ENCODE peak calls at places on chromosome 21, in six cellular contexts. One of them, this sample, is unnamed.
A peak's percentile ranks its signal among the peaks of the same experiment; 100 is the strongest.

GRCh38 chr21:23968722-23969647 is 1638.3 kb downstream of the MRPL39 start:
- DNase-seq in IMR-90: peak; percentile 26
- DNase-seq in tibial nerve: peak; percentile 61
- DNase-seq in left ventricle myocardium inferior: no peak
- DNase-seq in cardiac muscle cell: peak; percentile 71
- DNase-seq in PC-9: peak; percentile 12
- DNase-seq in this sample: peak; percentile 13

GRCh38 chr21:14968821-14969220 is 96.0 kb downstream of the NRIP1 start:
- DNase-seq in IMR-90: peak; percentile 34
- DNase-seq in tibial nerve: no peak
- DNase-seq in left ventricle myocardium inferior: no peak
- DNase-seq in cardiac muscle cell: no peak
- DNase-seq in PC-9: no peak
- DNase-seq in this sample: no peak

GRCh38 chr21:33670076-33670475 is 27.8 kb downstream of the ITSN1 start:
- DNase-seq in IMR-90: peak; percentile 43
- DNase-seq in tibial nerve: no peak
- DNase-seq in left ventricle myocardium inferior: no peak
- DNase-seq in cardiac muscle cell: no peak
- DNase-seq in PC-9: no peak
- DNase-seq in this sample: no peak

GRCh38 chr21:15853126-15853525 is 123.3 kb downstream of the USP25 start:
- DNase-seq in IMR-90: no peak
- DNase-seq in tibial nerve: no peak
- DNase-seq in left ventricle myocardium inferior: no peak
- DNase-seq in cardiac muscle cell: no peak
- DNase-seq in PC-9: no peak
- DNase-seq in this sample: no peak

GRCh38 chr21:23131177-23131576 is 2133.0 kb downstream of the NCAM2 start:
- DNase-seq in IMR-90: no peak
- DNase-seq in tibial nerve: no peak
- DNase-seq in left ventricle myocardium inferior: no peak
- DNase-seq in cardiac muscle cell: peak; percentile 9
- DNase-seq in PC-9: peak; percentile 8
- DNase-seq in this sample: no peak

GRCh38 chr21:16908087-16908486 is 604.8 kb upstream of the CXADR start:
- DNase-seq in IMR-90: no peak
- DNase-seq in tibial nerve: peak; percentile 36
- DNase-seq in left ventricle myocardium inferior: no peak
- DNase-seq in cardiac muscle cell: no peak
- DNase-seq in PC-9: peak; percentile 36
- DNase-seq in this sample: no peak

GRCh38 chr21:29075706-29076447 is 2.4 kb upstream of the CCT8 start:
- DNase-seq in IMR-90: peak; percentile 35
- DNase-seq in tibial nerve: no peak
- DNase-seq in left ventricle myocardium inferior: no peak
- DNase-seq in cardiac muscle cell: no peak
- DNase-seq in PC-9: no peak
- DNase-seq in this sample: no peak

GRCh38 chr21:23162213-23162946 is 2164.2 kb downstream of the NCAM2 start:
- DNase-seq in IMR-90: no peak
- DNase-seq in tibial nerve: no peak
- DNase-seq in left ventricle myocardium inferior: no peak
- DNase-seq in cardiac muscle cell: no peak
- DNase-seq in PC-9: no peak
- DNase-seq in this sample: no peak

GRCh38 chr21:33700491-33700890 is 58.2 kb downstream of the ITSN1 start:
- DNase-seq in IMR-90: no peak
- DNase-seq in tibial nerve: no peak
- DNase-seq in left ventricle myocardium inferior: no peak
- DNase-seq in cardiac muscle cell: no peak
- DNase-seq in PC-9: no peak
- DNase-seq in this sample: no peak

GRCh38 chr21:44065428-44065827 is 41.8 kb upstream of the PWP2 start:
- DNase-seq in IMR-90: peak; percentile 57
- DNase-seq in tibial nerve: no peak
- DNase-seq in left ventricle myocardium inferior: no peak
- DNase-seq in cardiac muscle cell: no peak
- DNase-seq in PC-9: no peak
- DNase-seq in this sample: no peak

GRCh38 chr21:18970416-18970815 is 566.8 kb upstream of the TMPRSS15 start:
- DNase-seq in IMR-90: no peak
- DNase-seq in tibial nerve: no peak
- DNase-seq in left ventricle myocardium inferior: no peak
- DNase-seq in cardiac muscle cell: no peak
- DNase-seq in PC-9: no peak
- DNase-seq in this sample: no peak

GRCh38 chr21:33817663-33818433 is 97.8 kb downstream of the ATP5PO start:
- DNase-seq in IMR-90: no peak
- DNase-seq in tibial nerve: no peak
- DNase-seq in left ventricle myocardium inferior: no peak
- DNase-seq in cardiac muscle cell: no peak
- DNase-seq in PC-9: no peak
- DNase-seq in this sample: no peak

GRCh38 chr21:33259428-33259827 is 6.7 kb upstream of the IL10RB start:
- DNase-seq in IMR-90: peak; percentile 60
- DNase-seq in tibial nerve: no peak
- DNase-seq in left ventricle myocardium inferior: no peak
- DNase-seq in cardiac muscle cell: no peak
- DNase-seq in PC-9: no peak
- DNase-seq in this sample: no peak

GRCh38 chr21:43619856-43620255 is 39.4 kb downstream of the HSF2BP start:
- DNase-seq in IMR-90: no peak
- DNase-seq in tibial nerve: no peak
- DNase-seq in left ventricle myocardium inferior: no peak
- DNase-seq in cardiac muscle cell: no peak
- DNase-seq in PC-9: no peak
- DNase-seq in this sample: no peak

GRCh38 chr21:33021150-33021549 is 4.6 kb upstream of the OLIG2 start:
- DNase-seq in IMR-90: no peak
- DNase-seq in tibial nerve: no peak
- DNase-seq in left ventricle myocardium inferior: no peak
- DNase-seq in cardiac muscle cell: no peak
- DNase-seq in PC-9: no peak
- DNase-seq in this sample: no peak

GRCh38 chr21:14548751-14549150 is 2.6 kb upstream of the SAMSN1 start:
- DNase-seq in IMR-90: no peak
- DNase-seq in tibial nerve: no peak
- DNase-seq in left ventricle myocardium inferior: no peak
- DNase-seq in cardiac muscle cell: no peak
- DNase-seq in PC-9: no peak
- DNase-seq in this sample: no peak

GRCh38 chr21:33686386-33686785 is 44.1 kb downstream of the ITSN1 start:
- DNase-seq in IMR-90: no peak
- DNase-seq in tibial nerve: no peak
- DNase-seq in left ventricle myocardium inferior: no peak
- DNase-seq in cardiac muscle cell: no peak
- DNase-seq in PC-9: no peak
- DNase-seq in this sample: no peak

GRCh38 chr21:31162827-31163226 is 124.6 kb upstream of the KRTAP19-8 start:
- DNase-seq in IMR-90: peak; percentile 70
- DNase-seq in tibial nerve: no peak
- DNase-seq in left ventricle myocardium inferior: no peak
- DNase-seq in cardiac muscle cell: no peak
- DNase-seq in PC-9: no peak
- DNase-seq in this sample: no peak

GRCh38 chr21:31576428-31576827 is 83.1 kb upstream of the SOD1 start:
- DNase-seq in IMR-90: no peak
- DNase-seq in tibial nerve: no peak
- DNase-seq in left ventricle myocardium inferior: no peak
- DNase-seq in cardiac muscle cell: no peak
- DNase-seq in PC-9: no peak
- DNase-seq in this sample: no peak

GRCh38 chr21:17903029-17903806 is 84.1 kb upstream of the C21orf91 start:
- DNase-seq in IMR-90: peak; percentile 49
- DNase-seq in tibial nerve: no peak
- DNase-seq in left ventricle myocardium inferior: no peak
- DNase-seq in cardiac muscle cell: peak; percentile 17
- DNase-seq in PC-9: no peak
- DNase-seq in this sample: no peak

GRCh38 chr21:21383126-21383525 is 384.9 kb downstream of the NCAM2 start:
- DNase-seq in IMR-90: peak; percentile 11
- DNase-seq in tibial nerve: no peak
- DNase-seq in left ventricle myocardium inferior: no peak
- DNase-seq in cardiac muscle cell: no peak
- DNase-seq in PC-9: no peak
- DNase-seq in this sample: no peak

GRCh38 chr21:28253378-28253777 is 739.3 kb downstream of the LTN1 start:
- DNase-seq in IMR-90: peak; percentile 62
- DNase-seq in tibial nerve: no peak
- DNase-seq in left ventricle myocardium inferior: no peak
- DNase-seq in cardiac muscle cell: no peak
- DNase-seq in PC-9: no peak
- DNase-seq in this sample: no peak

GRCh38 chr21:43864806-43865470 is at the start of gene AGPAT3:
- DNase-seq in IMR-90: no peak
- DNase-seq in tibial nerve: no peak
- DNase-seq in left ventricle myocardium inferior: peak; percentile 36
- DNase-seq in cardiac muscle cell: peak; percentile 60
- DNase-seq in PC-9: no peak
- DNase-seq in this sample: no peak

GRCh38 chr21:28943631-28944030 is 49.0 kb downstream of the LTN1 start:
- DNase-seq in IMR-90: peak; percentile 28
- DNase-seq in tibial nerve: no peak
- DNase-seq in left ventricle myocardium inferior: no peak
- DNase-seq in cardiac muscle cell: no peak
- DNase-seq in PC-9: no peak
- DNase-seq in this sample: no peak

GRCh38 chr21:16587141-16587570 is 857.4 kb downstream of the USP25 start:
- DNase-seq in IMR-90: peak; percentile 65
- DNase-seq in tibial nerve: peak; percentile 54
- DNase-seq in left ventricle myocardium inferior: peak; percentile 53
- DNase-seq in cardiac muscle cell: no peak
- DNase-seq in PC-9: peak; percentile 39
- DNase-seq in this sample: peak; percentile 63

GRCh38 chr21:31343680-31344480 is at the start of gene TIAM1:
- DNase-seq in IMR-90: peak; percentile 66
- DNase-seq in tibial nerve: peak; percentile 64
- DNase-seq in left ventricle myocardium inferior: peak; percentile 68
- DNase-seq in cardiac muscle cell: peak; percentile 59
- DNase-seq in PC-9: peak; percentile 65
- DNase-seq in this sample: no peak

GRCh38 chr21:43921979-43922945 is 57.2 kb downstream of the AGPAT3 start:
- DNase-seq in IMR-90: peak; percentile 26
- DNase-seq in tibial nerve: no peak
- DNase-seq in left ventricle myocardium inferior: peak; percentile 12
- DNase-seq in cardiac muscle cell: no peak
- DNase-seq in PC-9: no peak
- DNase-seq in this sample: no peak

DNA sequence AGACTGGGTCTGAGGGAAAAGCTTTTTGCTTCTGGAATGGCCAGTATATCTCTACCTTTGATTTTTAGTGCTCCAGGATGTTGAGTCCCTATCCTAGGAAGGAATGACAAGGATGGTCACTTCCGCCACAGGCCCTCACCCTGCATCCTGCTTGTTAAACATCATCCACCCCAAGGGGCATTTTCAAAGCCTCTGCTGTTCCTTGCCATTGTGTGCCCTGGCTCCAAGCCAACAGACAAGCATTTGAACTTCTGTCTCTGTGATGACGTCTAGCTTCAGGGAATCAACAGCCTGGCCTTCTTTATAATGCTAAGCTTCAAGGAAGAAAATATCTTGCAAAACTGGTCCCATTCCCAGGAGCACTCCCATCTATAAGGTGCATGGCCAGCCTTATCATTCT is 12.3 kb upstream of the JAM2 start:
- DNase-seq in IMR-90: no peak
- DNase-seq in tibial nerve: peak; percentile 15
- DNase-seq in left ventricle myocardium inferior: peak; percentile 25
- DNase-seq in cardiac muscle cell: no peak
- DNase-seq in PC-9: no peak
- DNase-seq in this sample: no peak
- H3K4me1 ChIP-seq in IMR-90: no peaks in the 10 kb centered on the region
- H3K4me1 ChIP-seq in tibial nerve: no peaks in the 10 kb centered on the region
- H3K4me1 ChIP-seq in left ventricle myocardium inferior: peaks cover 14% of the 10 kb centered on the region
- H3K4me1 ChIP-seq in cardiac muscle cell: no peaks in the 10 kb centered on the region
- H3K4me1 ChIP-seq in PC-9: no peaks in the 10 kb centered on the region
- H3K4me1 ChIP-seq in this sample: no peaks in the 10 kb centered on the region

GRCh38 chr21:45291613-45292398 is 4.1 kb upstream of the POFUT2 start:
- DNase-seq in IMR-90: no peak
- DNase-seq in tibial nerve: no peak
- DNase-seq in left ventricle myocardium inferior: no peak
- DNase-seq in cardiac muscle cell: no peak
- DNase-seq in PC-9: no peak
- DNase-seq in this sample: peak; percentile 33

GRCh38 chr21:45288441-45288841 is 746 bp upstream of the POFUT2 start:
- DNase-seq in IMR-90: no peak
- DNase-seq in tibial nerve: no peak
- DNase-seq in left ventricle myocardium inferior: no peak
- DNase-seq in cardiac muscle cell: no peak
- DNase-seq in PC-9: no peak
- DNase-seq in this sample: peak; percentile 82

GRCh38 chr21:45289134-45289533 is 1.4 kb upstream of the POFUT2 start:
- DNase-seq in IMR-90: no peak
- DNase-seq in tibial nerve: no peak
- DNase-seq in left ventricle myocardium inferior: no peak
- DNase-seq in cardiac muscle cell: no peak
- DNase-seq in PC-9: no peak
- DNase-seq in this sample: no peak

GRCh38 chr21:45290948-45291612 is 3.4 kb upstream of the POFUT2 start:
- DNase-seq in IMR-90: peak; percentile 58
- DNase-seq in tibial nerve: no peak
- DNase-seq in left ventricle myocardium inferior: no peak
- DNase-seq in cardiac muscle cell: no peak
- DNase-seq in PC-9: no peak
- DNase-seq in this sample: no peak

GRCh38 chr21:45289655-45290515 is 2.2 kb upstream of the POFUT2 start:
- DNase-seq in IMR-90: peak; percentile 48
- DNase-seq in tibial nerve: no peak
- DNase-seq in left ventricle myocardium inferior: no peak
- DNase-seq in cardiac muscle cell: peak; percentile 34
- DNase-seq in PC-9: no peak
- DNase-seq in this sample: no peak
- TF ChIP-seq CTCF in IMR-90: peak; percentile 44
- TF ChIP-seq CTCF in tibial nerve: no peak
- TF ChIP-seq CTCF in left ventricle myocardium inferior: no peak
- TF ChIP-seq CTCF in cardiac muscle cell: peak; percentile 31
- TF ChIP-seq CTCF in PC-9: no peak
- TF ChIP-seq CTCF in this sample: no peak

DNA sequence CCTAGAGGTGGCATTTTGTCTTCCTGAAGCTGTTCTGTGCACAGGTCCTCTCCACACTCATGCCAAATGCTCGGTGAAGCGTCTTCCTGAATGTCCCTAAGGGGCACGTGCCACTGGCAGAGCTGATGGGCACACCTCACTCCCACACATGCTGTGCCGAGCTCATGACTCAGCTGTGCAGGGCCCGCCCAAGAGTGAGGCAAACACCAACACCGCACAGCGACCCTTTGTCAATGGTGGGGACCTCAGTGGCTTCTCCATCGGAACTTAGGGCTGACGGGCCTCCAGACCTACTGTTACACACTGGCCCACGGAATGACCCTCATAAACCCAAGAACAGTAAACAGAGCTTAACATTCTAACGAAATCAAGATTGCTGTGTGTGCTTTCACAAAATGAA is 89.2 kb downstream of the SIM2 start:
- DNase-seq in IMR-90: no peak
- DNase-seq in tibial nerve: no peak
- DNase-seq in left ventricle myocardium inferior: no peak
- DNase-seq in cardiac muscle cell: no peak
- DNase-seq in PC-9: peak; percentile 54
- DNase-seq in this sample: no peak
- H3K27ac ChIP-seq in IMR-90: no peak overlapping the region
- H3K27ac ChIP-seq in tibial nerve: no peak overlapping the region
- H3K27ac ChIP-seq in left ventricle myocardium inferior: no peak overlapping the region
- H3K27ac ChIP-seq in cardiac muscle cell: no peak overlapping the region
- H3K27ac ChIP-seq in PC-9: peak overlapping the region; percentile 68
- H3K27ac ChIP-seq in this sample: no peak overlapping the region

GRCh38 chr21:45322231-45322959 is 34.7 kb upstream of the POFUT2 start:
- DNase-seq in IMR-90: no peak
- DNase-seq in tibial nerve: no peak
- DNase-seq in left ventricle myocardium inferior: peak; percentile 5
- DNase-seq in cardiac muscle cell: no peak
- DNase-seq in PC-9: no peak
- DNase-seq in this sample: no peak
- H3K4me1 ChIP-seq in IMR-90: peaks cover 50% of the 10 kb centered on the region
- H3K4me1 ChIP-seq in tibial nerve: no peaks in the 10 kb centered on the region
- H3K4me1 ChIP-seq in left ventricle myocardium inferior: peaks cover 70% of the 10 kb centered on the region
- H3K4me1 ChIP-seq in cardiac muscle cell: peaks cover 20% of the 10 kb centered on the region
- H3K4me1 ChIP-seq in PC-9: peaks cover 26% of the 10 kb centered on the region
- H3K4me1 ChIP-seq in this sample: no peaks in the 10 kb centered on the region